ENCODE peak calls at places on chromosomes 2 and 18, in eight cellular contexts. V is C1 segment of cervical spinal cord; A is left ventricle myocardium superior; X is NCI-H1105; M is CD4-positive, CD25-positive, alpha-beta regulatory T cell; F is NCI-H2081; Z is KBM-7; P is OCI-LY7. D is an unnamed sample.

GRCh38 chr2:107412981-107413380 is 413.7 kb upstream of the RGPD4 start:
- DNase-seq in P (no peak), X (no peak), V (no peak), A (no peak), Z (no peak), F (no peak), M (no peak), D (no peak)

GRCh38 chr2:86807462-86808275 is 17.0 kb upstream of the CD8A start:
- DNase-seq in V (no peak), X (peak; percentile 68), A (peak; percentile 63), F (peak; percentile 67), Z (peak; percentile 47), P (no peak), M (peak; percentile 43), D (peak; percentile 23)

GRCh38 chr2:30601375-30601774 is 154.3 kb downstream of the LCLAT1 start:
- DNase-seq in X (no peak), P (no peak), A (no peak), M (no peak), Z (no peak), V (no peak), F (no peak), D (no peak)

GRCh38 chr2:54757496-54757895 is 34.0 kb downstream of the EML6 start:
- DNase-seq in V (no peak), A (no peak), F (no peak), P (peak; percentile 78), M (peak; percentile 1), Z (peak; percentile 65), X (no peak), D (no peak)

GRCh38 chr2:237540823-237541222 is 25.6 kb upstream of the PRLH start:
- DNase-seq in M (peak; percentile 7), A (peak; percentile 80), P (no peak), F (no peak), Z (no peak), X (no peak), V (no peak), D (no peak)

GRCh38 chr2:72130671-72131360 is 16.8 kb downstream of the CYP26B1 start:
- DNase-seq in Z (no peak), M (no peak), V (no peak), P (no peak), F (no peak), A (no peak), X (no peak), D (no peak)

GRCh38 chr2:168801961-168802824 is at the start of gene NOSTRIN:
- DNase-seq in X (no peak), Z (peak; percentile 88), P (no peak), M (no peak), F (no peak), V (no peak), A (no peak), D (no peak)

GRCh38 chr18:57806201-57806890 is 3.2 kb upstream of the ATP8B1 start:
- DNase-seq in X (no peak), A (no peak), V (no peak), P (no peak), Z (no peak), M (no peak), F (no peak), D (no peak)

GRCh38 chr2:105287692-105288091 is 41.8 kb downstream of the TGFBRAP1 start:
- DNase-seq in Z (peak; percentile 64), A (no peak), M (peak; percentile 65), F (peak; percentile 3), V (no peak), P (peak; percentile 31), X (no peak), D (no peak)

GRCh38 chr2:62304429-62305417 is 108.8 kb downstream of the B3GNT2 start:
- DNase-seq in V (no peak), A (peak; percentile 55), P (peak; percentile 72), X (peak; percentile 47), Z (peak; percentile 96), M (peak; percentile 57), F (peak; percentile 56), D (peak; percentile 37)

GRCh38 chr2:166090900-166091299 is 36.9 kb downstream of the SCN1A start:
- DNase-seq in X (no peak), F (no peak), Z (no peak), M (no peak), A (no peak), P (no peak), V (no peak), D (no peak)

GRCh38 chr2:63326473-63326872 is 261.8 kb downstream of the WDPCP start:
- DNase-seq in P (no peak), Z (no peak), X (no peak), A (no peak), V (no peak), M (no peak), F (no peak), D (no peak)

D was measured in NCI-H1417 treated with DMSO at 0.1 percent for 48 hours.